ENCODE peak calls at places on chromosomes 12 and 14, in seven cellular contexts. Q, T, L, J, N, K and P are unnamed samples.

GRCh38 chr14:100629696-100630095 is 42.5 kb upstream of the BEGAIN start:
- DNase-seq in Q (no peak), T (no peak), L (no peak), J (no peak), N (no peak), K (no peak), P (no peak)

GRCh38 chr14:33669111-33669510 is 281.8 kb downstream of the EGLN3 start:
- DNase-seq in Q (no peak), T (no peak), L (no peak), J (no peak), N (no peak), K (no peak), P (no peak)

GRCh38 chr12:114701104-114701414 is 17.1 kb upstream of the TBX3 start:
- DNase-seq in Q (no peak), T (no peak), L (no peak), J (no peak), N (no peak), K (no peak), P (peak; percentile 45)

GRCh38 chr12:26633591-26634210 is 199.3 kb downstream of the ITPR2 start:
- DNase-seq in Q (no peak), T (no peak), L (peak; percentile 75), J (peak; percentile 20), N (no peak), K (peak; percentile 60), P (peak; percentile 47)

GRCh38 chr12:127127887-127128286 is 1139.1 kb upstream of the TMEM132C start:
- DNase-seq in Q (no peak), T (no peak), L (no peak), J (no peak), N (no peak), K (no peak), P (no peak)

GRCh38 chr14:105201928-105202513 is 20.9 kb upstream of the NUDT14 start:
- DNase-seq in Q (no peak), T (no peak), L (no peak), J (peak; percentile 29), N (no peak), K (no peak), P (no peak)

GRCh38 chr12:2231011-2231595 is 178.3 kb downstream of the CACNA1C start:
- DNase-seq in Q (no peak), T (no peak), L (no peak), J (no peak), N (no peak), K (no peak), P (no peak)

GRCh38 chr14:38485011-38485410 is 229.1 kb upstream of the CLEC14A start:
- DNase-seq in Q (no peak), T (no peak), L (no peak), J (no peak), N (no peak), K (no peak), P (no peak)

GRCh38 chr12:12387521-12387920 is 30.6 kb downstream of the BORCS5 start:
- DNase-seq in Q (no peak), T (no peak), L (peak; percentile 59), J (no peak), N (no peak), K (no peak), P (no peak)

GRCh38 chr14:59964251-59965007 is 44.5 kb downstream of the LRRC9 start:
- DNase-seq in Q (no peak), T (no peak), L (peak; percentile 31), J (no peak), N (no peak), K (peak; percentile 42), P (peak; percentile 83)

GRCh38 chr14:77882631-77883030 is 82.7 kb downstream of the ADCK1 start:
- DNase-seq in Q (no peak), T (no peak), L (no peak), J (peak; percentile 7), N (no peak), K (peak; percentile 92), P (peak; percentile 34)

GRCh38 chr12:69239922-69240624 is 704 bp downstream of the CPSF6 start:
- DNase-seq in Q (peak; percentile 39), T (peak; percentile 56), L (peak; percentile 15), J (peak; percentile 64), N (peak; percentile 67), K (peak; percentile 43), P (peak; percentile 66)

GRCh38 chr12:9751204-9752144 is 9.2 kb downstream of the CD69 start:
- DNase-seq in Q (no peak), T (no peak), L (peak; percentile 16), J (peak; percentile 60), N (no peak), K (peak; percentile 62), P (peak; percentile 25)

GRCh38 chr12:62347922-62348650 is 87.9 kb downstream of the USP15 start:
- DNase-seq in Q (no peak), T (no peak), L (peak; percentile 56), J (no peak), N (no peak), K (peak; percentile 21), P (no peak)

GRCh38 chr14:49853572-49854375 is 1.2 kb upstream of the NEMF start:
- DNase-seq in Q (peak; percentile 37), T (peak; percentile 90), L (peak; percentile 81), J (peak; percentile 99), N (peak; percentile 81), K (peak; percentile 83), P (peak; percentile 90)

GRCh38 chr14:92456215-92457017 is 57.2 kb upstream of the RIN3 start:
- DNase-seq in Q (peak; percentile 48), T (peak; percentile 83), L (peak; percentile 70), J (peak; percentile 85), N (peak; percentile 67), K (peak; percentile 74), P (peak; percentile 77)

GRCh38 chr14:102775855-102776760 is 1.1 kb upstream of the TRAF3 start:
- DNase-seq in Q (no peak), T (peak; percentile 32), L (peak; percentile 80), J (peak; percentile 72), N (no peak), K (peak; percentile 78), P (no peak)

GRCh38 chr12:53561590-53561953 is 54.3 kb upstream of the NPFF start:
- DNase-seq in Q (no peak), T (no peak), L (peak; percentile 92), J (no peak), N (no peak), K (peak; percentile 93), P (no peak)

DNA sequence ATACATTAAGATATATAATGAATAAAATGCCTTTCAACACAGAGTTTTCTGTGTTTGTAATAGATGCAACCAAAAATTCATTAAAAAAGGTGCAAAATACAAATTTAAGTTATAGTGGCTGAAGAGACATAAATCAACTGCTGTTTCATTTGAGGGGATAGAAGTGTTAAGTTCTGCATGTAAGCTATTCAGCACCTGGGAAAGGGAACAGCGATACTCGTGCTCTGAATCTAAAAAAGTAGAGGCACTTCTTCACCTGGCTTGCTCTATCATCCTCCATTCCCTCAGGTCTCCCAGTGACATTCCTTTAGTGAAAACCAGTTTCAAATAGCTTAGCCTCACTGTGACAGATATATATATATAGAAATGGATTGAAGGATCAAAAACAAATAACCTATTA is 222.6 kb downstream of the ACSS3 start:
- DNase-seq in Q (no peak), T (no peak), L (no peak), J (peak; percentile 4), N (no peak), K (no peak), P (peak; percentile 42)
- H3K18ac ChIP-seq in Q (no peak overlapping the region), T (no peak overlapping the region), L (no peak overlapping the region), J (no peak overlapping the region), N (no peak overlapping the region), K (no peak overlapping the region), P (no peak overlapping the region)

GRCh38 chr14:65495196-65495595 is 82.7 kb downstream of the FUT8 start:
- DNase-seq in Q (no peak), T (no peak), L (peak; percentile 46), J (no peak), N (no peak), K (peak; percentile 10), P (no peak)
- H3K18ac ChIP-seq in Q (no peak overlapping the region), T (no peak overlapping the region), L (no peak overlapping the region), J (no peak overlapping the region), N (no peak overlapping the region), K (no peak overlapping the region), P (no peak overlapping the region)

GRCh38 chr14:95472819-95473251 is 43.6 kb downstream of the SYNE3 start:
- DNase-seq in Q (no peak), T (no peak), L (no peak), J (no peak), N (no peak), K (no peak), P (no peak)

GRCh38 chr14:95469134-95469481 is 47.3 kb downstream of the SYNE3 start:
- DNase-seq in Q (no peak), T (no peak), L (no peak), J (no peak), N (no peak), K (no peak), P (no peak)

GRCh38 chr14:95470942-95471499 is 45.4 kb downstream of the SYNE3 start:
- DNase-seq in Q (no peak), T (no peak), L (no peak), J (peak; percentile 38), N (no peak), K (no peak), P (no peak)

GRCh38 chr14:95474486-95474885 is 42.0 kb downstream of the SYNE3 start:
- DNase-seq in Q (no peak), T (no peak), L (no peak), J (no peak), N (no peak), K (no peak), P (no peak)

DNA sequence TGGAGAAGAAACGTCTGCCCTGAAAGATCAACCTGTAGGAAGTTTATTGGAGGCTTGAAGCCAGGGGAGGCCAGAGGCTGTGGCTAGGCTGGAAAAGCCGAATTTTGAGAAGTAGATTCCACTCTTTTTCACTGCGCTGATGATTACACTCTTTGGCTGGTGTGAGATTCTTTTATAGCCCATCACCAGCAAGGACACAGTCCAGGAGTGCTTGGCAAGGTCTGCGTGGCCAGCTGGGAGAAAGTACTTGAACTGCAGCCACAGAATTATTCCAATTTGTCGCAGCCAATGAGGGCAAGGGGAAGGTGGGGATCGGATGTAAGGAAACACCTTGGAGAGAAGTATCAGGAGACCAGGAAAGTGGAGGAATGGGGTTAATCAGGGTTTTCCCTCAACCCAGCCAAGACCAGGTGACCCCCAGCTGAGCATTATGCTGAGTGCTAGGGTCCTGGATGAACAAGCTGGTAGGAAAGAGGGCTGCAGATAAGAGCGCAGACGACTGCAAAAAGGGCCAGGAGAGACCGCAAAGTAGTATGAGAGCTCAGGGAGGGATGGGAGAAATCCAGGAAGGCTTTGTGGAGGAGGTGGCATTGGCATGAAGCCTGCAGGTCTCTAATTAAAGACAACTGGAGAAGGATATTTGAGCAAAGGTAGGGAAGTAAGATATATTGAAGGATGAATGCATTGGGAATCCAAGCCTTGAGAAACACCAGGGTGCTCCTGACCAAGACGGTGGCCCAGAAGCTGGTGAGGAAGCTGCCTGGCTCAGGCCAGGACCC is 44.7 kb downstream of the SYNE3 start:
- DNase-seq in Q (no peak), T (no peak), L (no peak), J (peak; percentile 24), N (no peak), K (no peak), P (no peak)
- H3K18ac ChIP-seq in Q (no peak overlapping the region), T (no peak overlapping the region), L (no peak overlapping the region), J (no peak overlapping the region), N (no peak overlapping the region), K (no peak overlapping the region), P (no peak overlapping the region)

DNA sequence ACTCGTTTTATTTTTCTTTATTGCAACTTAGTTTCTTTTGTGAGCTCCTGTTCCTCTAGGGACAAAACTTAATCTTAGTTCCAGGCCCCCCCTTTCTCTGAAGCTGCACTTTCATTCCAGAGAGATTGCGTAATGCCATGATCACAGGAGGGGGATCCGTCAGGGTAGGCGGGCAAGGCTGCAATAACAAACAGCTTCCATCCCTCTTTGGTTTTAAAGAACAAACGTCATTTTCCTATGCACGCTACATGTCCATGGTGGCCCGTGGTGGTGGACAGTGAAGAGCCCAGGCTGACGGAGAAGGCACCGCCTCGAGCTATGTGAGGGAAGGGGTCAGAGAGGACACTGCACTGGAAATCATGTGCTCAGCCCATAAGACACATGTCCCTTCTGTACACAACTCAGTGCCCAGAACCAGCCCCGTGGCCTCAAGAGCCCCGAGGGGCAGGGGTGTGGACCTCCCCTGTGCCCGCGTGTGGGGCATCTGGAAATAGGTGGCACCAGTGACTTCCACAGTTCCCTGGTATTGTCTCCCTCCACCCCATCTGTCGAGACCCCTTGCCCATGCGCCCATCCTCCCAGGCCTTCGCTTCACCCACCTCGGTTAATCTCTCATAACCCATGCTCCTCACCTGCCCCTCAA is 161.4 kb downstream of the ADGRD1 start:
- DNase-seq in Q (no peak), T (no peak), L (no peak), J (no peak), N (no peak), K (no peak), P (no peak)
- H3K18ac ChIP-seq in Q (no peak overlapping the region), T (no peak overlapping the region), L (no peak overlapping the region), J (no peak overlapping the region), N (no peak overlapping the region), K (no peak overlapping the region), P (no peak overlapping the region)